ENCODE peak calls at places on chromosomes 2 and 18, in six cellular contexts. M is psoas muscle, W is cardiac fibroblast, K is A549, Z is mesothelial cell of epicardium, V is H9. U is an unnamed sample.

GRCh38 chr2:31515586-31515985 is 65.2 kb downstream of the SRD5A2 start:
- DNase-seq in M (no peak), W (no peak), Z (no peak), V (no peak), K (no peak), U (no peak)

GRCh38 chr18:73235921-73236320 is 368.1 kb upstream of the NETO1 start:
- DNase-seq in K (no peak), V (no peak), M (no peak), W (no peak), Z (no peak), U (no peak)

GRCh38 chr18:35371412-35372195 is 5.5 kb downstream of the ZNF396 start:
- DNase-seq in K (no peak), Z (no peak), V (no peak), W (peak), M (no peak), U (no peak)

GRCh38 chr2:107334311-107334710 is 448.3 kb upstream of the ST6GAL2 start:
- DNase-seq in M (no peak), Z (no peak), K (no peak), W (peak), V (no peak), U (no peak)

GRCh38 chr2:233006648-233007047 is 6.4 kb downstream of the NGEF start:
- DNase-seq in W (no peak), K (no peak), Z (no peak), M (no peak), V (no peak), U (no peak)

GRCh38 chr2:3041841-3042600 is 335.6 kb downstream of the EIPR1 start:
- DNase-seq in Z (no peak), W (peak), M (peak), K (no peak), V (no peak), U (peak)

GRCh38 chr2:165018207-165018606 is 62.9 kb upstream of the SLC38A11 start:
- DNase-seq in Z (no peak), K (no peak), W (peak), M (no peak), V (peak), U (no peak)

GRCh38 chr18:77138270-77138669 is 5.7 kb upstream of the MBP start:
- DNase-seq in M (no peak), W (no peak), Z (no peak), V (no peak), K (no peak), U (no peak)

GRCh38 chr2:149490296-149490695 is 97.3 kb downstream of the MMADHC start:
- DNase-seq in K (no peak), W (no peak), M (no peak), Z (no peak), V (no peak), U (no peak)

GRCh38 chr2:68362069-68362468 is 3.0 kb upstream of the PLEK start:
- DNase-seq in W (peak), V (peak), K (peak), M (peak), Z (no peak), U (peak)

GRCh38 chr2:112867701-112868631 is 31.4 kb upstream of the IL1B start:
- DNase-seq in K (no peak), V (no peak), Z (no peak), M (no peak), W (no peak), U (no peak)

GRCh38 chr2:64213607-64214275 is 69.5 kb upstream of the PELI1 start:
- DNase-seq in K (no peak), W (no peak), M (no peak), Z (no peak), V (no peak), U (no peak)

GRCh38 chr2:34567128-34567527 is 968.0 kb upstream of the FAM98A start:
- DNase-seq in W (no peak), V (no peak), Z (no peak), K (no peak), M (no peak), U (no peak)

DNA sequence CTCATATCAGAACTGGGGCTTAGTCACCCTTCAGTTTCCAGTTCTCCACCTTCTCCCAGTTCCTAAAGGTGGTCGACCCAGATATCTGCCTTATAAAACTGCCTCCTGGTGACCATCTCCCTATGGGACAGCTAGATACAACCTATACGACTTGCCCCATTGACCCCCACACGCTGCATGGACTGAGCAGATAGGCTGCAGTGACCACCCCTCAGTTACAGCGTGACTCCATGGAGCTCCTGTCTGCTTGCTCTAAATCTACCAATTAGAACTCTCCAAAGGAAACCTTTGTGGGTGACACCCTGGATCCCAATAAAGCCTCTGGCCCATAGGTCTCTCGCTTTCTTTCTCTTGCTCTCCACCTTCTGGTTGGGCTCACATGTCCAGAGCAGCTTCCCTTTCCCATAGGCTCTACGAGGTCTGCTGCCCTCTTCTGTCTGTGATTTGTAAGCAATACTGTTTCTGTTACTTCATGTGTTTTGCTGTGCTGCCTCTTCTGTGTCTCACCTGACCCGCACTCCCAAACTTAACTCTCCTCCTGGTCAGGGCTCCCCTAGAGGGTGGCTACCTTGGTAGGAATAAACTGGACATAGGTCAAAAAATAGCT is 971.3 kb upstream of the FAM98A start:
- DNase-seq in W (no peak), M (no peak), Z (no peak), K (peak), V (peak), U (no peak)
- TF ChIP-seq CTCF in W (no peak), M (no peak), Z (no peak), K (peak), V (peak), U (no peak)

DNA sequence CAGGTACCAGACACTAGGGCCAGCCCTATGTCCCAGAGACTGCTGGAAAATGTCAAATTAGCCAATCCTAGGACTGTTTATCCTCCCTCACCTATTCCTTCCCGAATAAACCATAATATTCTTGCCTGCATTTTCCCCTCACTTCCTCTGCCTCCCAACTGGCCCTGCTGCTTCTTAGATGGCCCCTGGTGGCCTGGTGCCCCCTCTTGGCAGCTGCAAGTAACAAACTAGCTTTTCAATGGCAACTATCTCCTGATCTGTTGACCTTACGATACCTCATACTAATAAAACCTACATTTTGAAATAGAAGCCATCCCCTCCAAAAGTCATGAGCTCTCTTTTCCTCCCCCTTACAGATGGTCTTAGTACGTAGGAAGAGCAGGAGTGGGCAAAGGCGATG is 132.0 kb downstream of the ALPK2 start:
- DNase-seq in K (peak), V (peak), W (peak), M (no peak), Z (no peak), U (no peak)
- TF ChIP-seq CTCF in K (no peak), V (peak), W (peak), M (peak), Z (no peak), U (no peak)

DNA sequence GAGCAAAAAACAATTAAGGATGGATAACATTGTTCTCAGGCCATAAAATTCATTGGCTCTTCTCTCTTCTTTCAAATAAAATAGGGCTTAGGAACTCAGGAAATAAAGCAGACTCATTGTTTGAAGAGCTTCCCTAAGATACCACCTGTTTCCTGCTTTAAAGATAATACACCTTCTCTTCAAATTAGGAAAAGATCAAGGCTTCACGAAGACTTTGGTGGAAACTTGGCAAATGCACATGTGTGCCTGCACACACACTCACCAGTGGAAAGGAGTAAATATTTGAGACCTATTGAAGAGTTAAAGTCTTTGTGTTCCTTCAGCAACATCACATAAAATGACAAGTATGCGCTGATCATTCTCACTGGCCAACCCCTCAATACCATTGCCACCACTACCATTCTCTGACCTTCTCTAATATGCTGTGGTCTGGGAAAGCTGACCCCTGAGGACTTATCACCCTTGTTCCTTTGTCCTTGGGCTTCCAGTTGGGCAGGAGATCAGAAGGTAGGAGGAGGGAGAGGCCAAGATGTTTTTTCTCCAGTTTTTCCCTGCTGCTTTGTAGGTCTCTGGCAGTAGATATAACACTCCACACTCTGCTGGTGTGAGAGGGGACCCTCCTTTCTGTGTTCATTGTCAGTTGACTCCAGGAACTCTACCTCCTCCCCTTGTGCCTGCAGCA is 53.5 kb upstream of the SPOPL start:
- DNase-seq in K (no peak), Z (no peak), V (no peak), W (no peak), M (no peak), U (no peak)
- TF ChIP-seq CTCF in K (no peak), Z (no peak), V (no peak), W (no peak), M (no peak), U (no peak)

GRCh38 chr18:13530879-13531387 is 195.4 kb downstream of the FAM210A start:
- DNase-seq in W (peak), Z (no peak), V (peak), M (peak), K (peak), U (peak)
- TF ChIP-seq CTCF in W (peak), Z (no peak), V (peak), M (peak), K (peak), U (no peak)

GRCh38 chr2:102168026-102168425 is 18.8 kb upstream of the IL1RL2 start:
- DNase-seq in V (no peak), Z (no peak), M (no peak), W (no peak), K (no peak), U (no peak)

GRCh38 chr2:102166189-102166845 is 20.5 kb upstream of the IL1RL2 start:
- DNase-seq in W (peak), K (peak), V (no peak), M (no peak), Z (no peak), U (no peak)
- TF ChIP-seq CTCF in W (peak), K (peak), V (peak), M (peak), Z (no peak), U (no peak)

U was measured in glutamatergic neuron.